ENCODE peak calls at places on chromosome X, in five cellular contexts. One of them, this sample, is unnamed.
A peak's percentile ranks its signal among the peaks of the same experiment; 100 is the strongest.

GRCh38 chrX:88416002-88416401 is 331.0 kb upstream of the CPXCR1 start:
- DNase-seq in naive thymus-derived CD4-positive, alpha-beta T cell: no peak
- DNase-seq in ureter: no peak
- DNase-seq in stimulated activated CD8-positive, alpha-beta memory T cell treated with anti-CD3 and anti-CD28 coated beads, Interleukin-12 subunit alpha, Interleukin-12 subunit beta, amount 100 ng/mL, for 1 hour: no peak
- DNase-seq in NCI-H510A: no peak
- DNase-seq in this sample: peak; percentile 61

GRCh38 chrX:149992918-149993317 is 54.6 kb upstream of the EOLA2 start:
- DNase-seq in naive thymus-derived CD4-positive, alpha-beta T cell: no peak
- DNase-seq in ureter: no peak
- DNase-seq in stimulated activated CD8-positive, alpha-beta memory T cell treated with anti-CD3 and anti-CD28 coated beads, Interleukin-12 subunit alpha, Interleukin-12 subunit beta, amount 100 ng/mL, for 1 hour: no peak
- DNase-seq in NCI-H510A: no peak
- DNase-seq in this sample: no peak

GRCh38 chrX:24858004-24858746 is 157.6 kb downstream of the ARX start:
- DNase-seq in naive thymus-derived CD4-positive, alpha-beta T cell: no peak
- DNase-seq in ureter: no peak
- DNase-seq in NCI-H510A: no peak
- DNase-seq in stimulated activated CD8-positive, alpha-beta memory T cell treated with anti-CD3 and anti-CD28 coated beads, Interleukin-12 subunit alpha, Interleukin-12 subunit beta, amount 100 ng/mL, for 1 hour: no peak
- DNase-seq in this sample: no peak

GRCh38 chrX:68692651-68693050 is 45.2 kb downstream of the STARD8 start:
- DNase-seq in stimulated activated CD8-positive, alpha-beta memory T cell treated with anti-CD3 and anti-CD28 coated beads, Interleukin-12 subunit alpha, Interleukin-12 subunit beta, amount 100 ng/mL, for 1 hour: no peak
- DNase-seq in ureter: no peak
- DNase-seq in naive thymus-derived CD4-positive, alpha-beta T cell: no peak
- DNase-seq in NCI-H510A: no peak
- DNase-seq in this sample: peak; percentile 6

GRCh38 chrX:103726477-103726876 is 15.8 kb downstream of the TMEM31 start:
- DNase-seq in NCI-H510A: no peak
- DNase-seq in ureter: no peak
- DNase-seq in stimulated activated CD8-positive, alpha-beta memory T cell treated with anti-CD3 and anti-CD28 coated beads, Interleukin-12 subunit alpha, Interleukin-12 subunit beta, amount 100 ng/mL, for 1 hour: no peak
- DNase-seq in naive thymus-derived CD4-positive, alpha-beta T cell: no peak
- DNase-seq in this sample: no peak

GRCh38 chrX:138708268-138708667 is 3.2 kb downstream of the FGF13 start:
- DNase-seq in naive thymus-derived CD4-positive, alpha-beta T cell: no peak
- DNase-seq in ureter: no peak
- DNase-seq in NCI-H510A: no peak
- DNase-seq in stimulated activated CD8-positive, alpha-beta memory T cell treated with anti-CD3 and anti-CD28 coated beads, Interleukin-12 subunit alpha, Interleukin-12 subunit beta, amount 100 ng/mL, for 1 hour: no peak
- DNase-seq in this sample: no peak

GRCh38 chrX:25013593-25014365 is 2.0 kb downstream of the ARX start:
- DNase-seq in stimulated activated CD8-positive, alpha-beta memory T cell treated with anti-CD3 and anti-CD28 coated beads, Interleukin-12 subunit alpha, Interleukin-12 subunit beta, amount 100 ng/mL, for 1 hour: no peak
- DNase-seq in ureter: no peak
- DNase-seq in NCI-H510A: no peak
- DNase-seq in naive thymus-derived CD4-positive, alpha-beta T cell: no peak
- DNase-seq in this sample: no peak

GRCh38 chrX:153603131-153603656 is 4.3 kb upstream of the CCNQ start:
- DNase-seq in NCI-H510A: no peak
- DNase-seq in ureter: no peak
- DNase-seq in stimulated activated CD8-positive, alpha-beta memory T cell treated with anti-CD3 and anti-CD28 coated beads, Interleukin-12 subunit alpha, Interleukin-12 subunit beta, amount 100 ng/mL, for 1 hour: no peak
- DNase-seq in naive thymus-derived CD4-positive, alpha-beta T cell: no peak
- DNase-seq in this sample: no peak

GRCh38 chrX:140507982-140508305 is 3.1 kb upstream of the SOX3 start:
- DNase-seq in naive thymus-derived CD4-positive, alpha-beta T cell: no peak
- DNase-seq in NCI-H510A: no peak
- DNase-seq in stimulated activated CD8-positive, alpha-beta memory T cell treated with anti-CD3 and anti-CD28 coated beads, Interleukin-12 subunit alpha, Interleukin-12 subunit beta, amount 100 ng/mL, for 1 hour: no peak
- DNase-seq in ureter: no peak
- DNase-seq in this sample: peak; percentile 68

GRCh38 chrX:153922932-153923857 is 2.9 kb downstream of the ARHGAP4 start:
- DNase-seq in NCI-H510A: no peak
- DNase-seq in naive thymus-derived CD4-positive, alpha-beta T cell: no peak
- DNase-seq in stimulated activated CD8-positive, alpha-beta memory T cell treated with anti-CD3 and anti-CD28 coated beads, Interleukin-12 subunit alpha, Interleukin-12 subunit beta, amount 100 ng/mL, for 1 hour: no peak
- DNase-seq in ureter: peak; percentile 77
- DNase-seq in this sample: peak; percentile 65

GRCh38 chrX:153530411-153531145 is 13.1 kb downstream of the ATP2B3 start:
- DNase-seq in NCI-H510A: no peak
- DNase-seq in stimulated activated CD8-positive, alpha-beta memory T cell treated with anti-CD3 and anti-CD28 coated beads, Interleukin-12 subunit alpha, Interleukin-12 subunit beta, amount 100 ng/mL, for 1 hour: no peak
- DNase-seq in ureter: no peak
- DNase-seq in naive thymus-derived CD4-positive, alpha-beta T cell: no peak
- DNase-seq in this sample: no peak

GRCh38 chrX:2785538-2785937 is 33.7 kb downstream of the XG start:
- DNase-seq in stimulated activated CD8-positive, alpha-beta memory T cell treated with anti-CD3 and anti-CD28 coated beads, Interleukin-12 subunit alpha, Interleukin-12 subunit beta, amount 100 ng/mL, for 1 hour: no peak
- DNase-seq in NCI-H510A: no peak
- DNase-seq in ureter: no peak
- DNase-seq in naive thymus-derived CD4-positive, alpha-beta T cell: no peak
- DNase-seq in this sample: no peak

GRCh38 chrX:134173541-134174272 is 63.3 kb upstream of the CCDC160 start:
- DNase-seq in ureter: no peak
- DNase-seq in NCI-H510A: no peak
- DNase-seq in stimulated activated CD8-positive, alpha-beta memory T cell treated with anti-CD3 and anti-CD28 coated beads, Interleukin-12 subunit alpha, Interleukin-12 subunit beta, amount 100 ng/mL, for 1 hour: no peak
- DNase-seq in naive thymus-derived CD4-positive, alpha-beta T cell: no peak
- DNase-seq in this sample: no peak

GRCh38 chrX:40074080-40074958 is 23.4 kb downstream of the BCOR start:
- DNase-seq in naive thymus-derived CD4-positive, alpha-beta T cell: no peak
- DNase-seq in stimulated activated CD8-positive, alpha-beta memory T cell treated with anti-CD3 and anti-CD28 coated beads, Interleukin-12 subunit alpha, Interleukin-12 subunit beta, amount 100 ng/mL, for 1 hour: no peak
- DNase-seq in NCI-H510A: no peak
- DNase-seq in ureter: no peak
- DNase-seq in this sample: no peak

GRCh38 chrX:73562986-73563739 is at the start of gene CHIC1:
- DNase-seq in NCI-H510A: peak; percentile 57
- DNase-seq in stimulated activated CD8-positive, alpha-beta memory T cell treated with anti-CD3 and anti-CD28 coated beads, Interleukin-12 subunit alpha, Interleukin-12 subunit beta, amount 100 ng/mL, for 1 hour: peak; percentile 54
- DNase-seq in ureter: peak; percentile 62
- DNase-seq in naive thymus-derived CD4-positive, alpha-beta T cell: peak; percentile 62
- DNase-seq in this sample: peak; percentile 61

GRCh38 chrX:52217494-52218160 is 32.9 kb downstream of the MAGED4 start:
- DNase-seq in stimulated activated CD8-positive, alpha-beta memory T cell treated with anti-CD3 and anti-CD28 coated beads, Interleukin-12 subunit alpha, Interleukin-12 subunit beta, amount 100 ng/mL, for 1 hour: no peak
- DNase-seq in naive thymus-derived CD4-positive, alpha-beta T cell: no peak
- DNase-seq in ureter: no peak
- DNase-seq in NCI-H510A: no peak
- DNase-seq in this sample: no peak

GRCh38 chrX:21705215-21705614 is 47.1 kb upstream of the KLHL34 start:
- DNase-seq in naive thymus-derived CD4-positive, alpha-beta T cell: no peak
- DNase-seq in ureter: no peak
- DNase-seq in NCI-H510A: no peak
- DNase-seq in stimulated activated CD8-positive, alpha-beta memory T cell treated with anti-CD3 and anti-CD28 coated beads, Interleukin-12 subunit alpha, Interleukin-12 subunit beta, amount 100 ng/mL, for 1 hour: no peak
- DNase-seq in this sample: no peak

GRCh38 chrX:50920132-50920531 is 9.6 kb downstream of the BMP15 start:
- DNase-seq in naive thymus-derived CD4-positive, alpha-beta T cell: no peak
- DNase-seq in ureter: no peak
- DNase-seq in stimulated activated CD8-positive, alpha-beta memory T cell treated with anti-CD3 and anti-CD28 coated beads, Interleukin-12 subunit alpha, Interleukin-12 subunit beta, amount 100 ng/mL, for 1 hour: no peak
- DNase-seq in NCI-H510A: no peak
- DNase-seq in this sample: peak; percentile 51

GRCh38 chrX:20067709-20068315 is 48.9 kb downstream of the MAP7D2 start:
- DNase-seq in NCI-H510A: no peak
- DNase-seq in stimulated activated CD8-positive, alpha-beta memory T cell treated with anti-CD3 and anti-CD28 coated beads, Interleukin-12 subunit alpha, Interleukin-12 subunit beta, amount 100 ng/mL, for 1 hour: no peak
- DNase-seq in naive thymus-derived CD4-positive, alpha-beta T cell: no peak
- DNase-seq in ureter: peak; percentile 76
- DNase-seq in this sample: peak; percentile 74

GRCh38 chrX:78123190-78123589 is 16.3 kb downstream of the TAF9B start:
- DNase-seq in NCI-H510A: no peak
- DNase-seq in ureter: no peak
- DNase-seq in stimulated activated CD8-positive, alpha-beta memory T cell treated with anti-CD3 and anti-CD28 coated beads, Interleukin-12 subunit alpha, Interleukin-12 subunit beta, amount 100 ng/mL, for 1 hour: no peak
- DNase-seq in naive thymus-derived CD4-positive, alpha-beta T cell: no peak
- DNase-seq in this sample: peak; percentile 85

GRCh38 chrX:141341341-141341740 is 99.0 kb upstream of the SPANXC start:
- DNase-seq in naive thymus-derived CD4-positive, alpha-beta T cell: no peak
- DNase-seq in ureter: no peak
- DNase-seq in NCI-H510A: no peak
- DNase-seq in stimulated activated CD8-positive, alpha-beta memory T cell treated with anti-CD3 and anti-CD28 coated beads, Interleukin-12 subunit alpha, Interleukin-12 subunit beta, amount 100 ng/mL, for 1 hour: no peak
- DNase-seq in this sample: peak; percentile 87

GRCh38 chrX:43836435-43837184 is 45.6 kb downstream of the MAOB start:
- DNase-seq in NCI-H510A: no peak
- DNase-seq in naive thymus-derived CD4-positive, alpha-beta T cell: no peak
- DNase-seq in stimulated activated CD8-positive, alpha-beta memory T cell treated with anti-CD3 and anti-CD28 coated beads, Interleukin-12 subunit alpha, Interleukin-12 subunit beta, amount 100 ng/mL, for 1 hour: no peak
- DNase-seq in ureter: no peak
- DNase-seq in this sample: peak; percentile 65

GRCh38 chrX:43958529-43958928 is 14.7 kb downstream of the NDP start:
- DNase-seq in NCI-H510A: peak; percentile 39
- DNase-seq in ureter: no peak
- DNase-seq in naive thymus-derived CD4-positive, alpha-beta T cell: no peak
- DNase-seq in stimulated activated CD8-positive, alpha-beta memory T cell treated with anti-CD3 and anti-CD28 coated beads, Interleukin-12 subunit alpha, Interleukin-12 subunit beta, amount 100 ng/mL, for 1 hour: no peak
- DNase-seq in this sample: peak; percentile 76

This sample was measured in PC-3.